ENCODE peak calls at places on chromosomes 16 and 17, in four cellular contexts. T is testis; R is CD4-positive, alpha-beta T cell; Z is BE2C. W is an unnamed sample.

GRCh38 chr17:42288078-42288984 is at the start of gene STAT5A:
- DNase-seq in Z (peak), T (peak), R (peak), W (peak)

GRCh38 chr17:33732116-33732515 is 439.0 kb upstream of the ASIC2 start:
- DNase-seq in R (no peak), Z (no peak), T (no peak), W (no peak)

GRCh38 chr16:60142991-60143705 is 1409.0 kb upstream of the GOT2 start:
- DNase-seq in R (no peak), Z (no peak), T (no peak), W (no peak)

GRCh38 chr16:66525396-66526180 is 24.3 kb downstream of the TK2 start:
- DNase-seq in Z (no peak), R (no peak), T (no peak), W (no peak)

GRCh38 chr16:17083628-17084027 is 387.1 kb downstream of the XYLT1 start:
- DNase-seq in Z (no peak), R (no peak), T (no peak), W (no peak)

GRCh38 chr16:84718-85452 is 6.9 kb downstream of the MPG start:
- DNase-seq in T (no peak), Z (peak), R (no peak), W (peak)

GRCh38 chr16:7257026-7257425 is 75.6 kb upstream of the RBFOX1 start:
- DNase-seq in Z (no peak), R (no peak), T (no peak), W (no peak)

GRCh38 chr16:8044796-8045195 is 545.5 kb downstream of the TMEM114 start:
- DNase-seq in T (no peak), Z (no peak), R (no peak), W (no peak)

GRCh38 chr17:58127846-58128245 is 20.3 kb upstream of the OR4D1 start:
- DNase-seq in Z (no peak), R (no peak), T (no peak), W (no peak)

GRCh38 chr16:4970010-4970409 is 11.9 kb downstream of the SEC14L5 start:
- DNase-seq in Z (no peak), T (no peak), R (no peak), W (no peak)

GRCh38 chr17:72795941-72796340 is 296.5 kb downstream of the SLC39A11 start:
- DNase-seq in R (no peak), T (no peak), Z (no peak), W (no peak)

GRCh38 chr16:54974391-54974790 is 43.7 kb downstream of the IRX5 start:
- DNase-seq in T (no peak), Z (no peak), R (no peak), W (no peak)

GRCh38 chr17:55577011-55577586 is 65.8 kb upstream of the SMIM36 start:
- DNase-seq in T (peak), Z (no peak), R (peak), W (no peak)

GRCh38 chr17:76957600-76958464 is 89.6 kb downstream of the MGAT5B start:
- DNase-seq in Z (no peak), T (no peak), R (no peak), W (no peak)

GRCh38 chr17:42720996-42721583 is 23.8 kb downstream of the EZH1 start:
- DNase-seq in R (peak), Z (peak), T (no peak), W (no peak)

GRCh38 chr16:60608971-60609370 is 1427.3 kb downstream of the CDH8 start:
- DNase-seq in T (no peak), R (no peak), Z (no peak), W (no peak)

GRCh38 chr17:46797131-46797530 is 21.4 kb downstream of the WNT3 start:
- DNase-seq in T (no peak), Z (no peak), R (no peak), W (no peak)

GRCh38 chr17:46044286-46044928 is 45.4 kb downstream of the STH start:
- DNase-seq in T (peak), Z (peak), R (no peak), W (peak)

GRCh38 chr17:7218166-7218565 is 1.5 kb downstream of the DLG4 start:
- DNase-seq in T (no peak), Z (no peak), R (no peak), W (no peak)

GRCh38 chr17:4161560-4162221 is 18.7 kb downstream of the CYB5D2 start:
- DNase-seq in Z (peak), R (no peak), T (no peak), W (no peak)

GRCh38 chr17:39167492-39167891 is 1.5 kb upstream of the ARL5C start:
- DNase-seq in T (no peak), Z (no peak), R (no peak), W (no peak)

GRCh38 chr17:27956601-27957445 is 63.7 kb upstream of the LYRM9 start:
- DNase-seq in R (no peak), Z (peak), T (no peak), W (no peak)

GRCh38 chr17:1969712-1970111 is 55.4 kb downstream of the RTN4RL1 start:
- DNase-seq in R (no peak), Z (no peak), T (no peak), W (no peak)

GRCh38 chr16:64975821-64976220 is 146.0 kb downstream of the CDH11 start:
- DNase-seq in T (no peak), Z (no peak), R (no peak), W (no peak)

GRCh38 chr16:2236362-2237075 is at the start of gene DNASE1L2:
- DNase-seq in Z (no peak), R (no peak), T (no peak), W (no peak)

GRCh38 chr16:84995666-84996065 is 15.7 kb downstream of the ZDHHC7 start:
- DNase-seq in Z (no peak), T (no peak), R (no peak), W (no peak)

GRCh38 chr16:84509032-84509950 is 4.8 kb upstream of the MEAK7 start:
- DNase-seq in R (no peak), Z (no peak), T (no peak), W (no peak)

GRCh38 chr17:28997811-28998210 is 8.0 kb downstream of the SEZ6 start:
- DNase-seq in R (no peak), T (no peak), Z (no peak), W (no peak)

GRCh38 chr17:48262982-48263586 is 155.5 kb downstream of the SNX11 start:
- DNase-seq in R (no peak), Z (no peak), T (no peak), W (no peak)
- TF ChIP-seq CTCF in R (peak), Z (peak), T (no peak), W (peak)

DNA sequence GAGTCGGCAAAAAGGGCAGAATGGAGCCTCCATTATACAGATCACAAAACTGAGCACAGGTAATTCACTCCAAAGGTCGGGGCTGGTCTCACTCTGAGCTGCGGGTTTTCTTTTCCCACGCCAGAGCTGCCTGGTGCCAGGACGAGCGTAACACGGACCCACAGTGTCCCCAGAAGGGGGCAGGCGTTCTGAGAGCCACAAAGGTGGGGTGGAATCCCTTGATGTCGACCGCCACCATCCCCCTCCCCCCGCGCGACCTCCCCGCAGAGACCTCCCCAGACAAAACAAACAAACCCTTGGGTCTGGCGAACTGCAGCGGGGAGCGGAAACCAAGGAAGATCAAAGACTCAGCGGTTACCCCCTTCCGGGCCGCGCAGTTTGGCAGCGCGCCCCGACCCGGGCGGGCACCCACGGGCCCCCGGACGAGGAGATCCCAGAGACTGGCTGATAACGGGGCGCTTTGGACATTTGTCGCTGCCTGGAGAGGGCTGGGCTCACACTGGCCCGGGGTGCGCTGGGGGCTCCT is 793 bp upstream of the NKD1 start:
- DNase-seq in T (peak), R (peak), Z (peak), W (peak)
- TF ChIP-seq CTCF in T (no peak), R (peak), Z (no peak), W (peak)

GRCh38 chr17:31308935-31309334 is 4.9 kb downstream of the EVI2B start:
- DNase-seq in Z (no peak), R (no peak), T (no peak), W (no peak)

GRCh38 chr17:31308372-31308905 is 5.4 kb downstream of the EVI2B start:
- DNase-seq in T (no peak), Z (no peak), R (no peak), W (no peak)

GRCh38 chr17:31310877-31311276 is 3.0 kb downstream of the EVI2B start:
- DNase-seq in R (no peak), T (no peak), Z (no peak), W (no peak)

GRCh38 chr17:31309525-31309924 is 4.3 kb downstream of the EVI2B start:
- DNase-seq in T (no peak), Z (no peak), R (no peak), W (no peak)

DNA sequence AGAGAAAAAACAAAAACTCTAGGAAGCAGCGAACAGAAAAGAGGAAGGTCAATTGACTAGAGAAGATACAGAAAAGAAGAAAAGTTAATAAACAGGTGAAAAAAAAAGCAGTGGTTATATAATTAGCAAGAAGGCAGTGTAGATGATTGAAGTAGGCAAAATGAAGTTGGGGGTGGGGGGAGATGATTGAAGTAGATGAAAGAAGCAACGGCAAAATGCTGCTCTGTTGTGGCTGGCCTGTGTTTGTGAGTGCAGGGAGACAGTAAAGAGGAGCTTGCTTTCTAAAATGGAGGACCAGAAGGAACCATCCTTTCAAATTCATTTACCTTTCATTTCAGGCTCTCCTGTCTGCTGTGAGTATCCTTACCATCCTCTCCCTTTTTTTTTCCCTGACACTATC is 3.6 kb downstream of the EVI2B start:
- DNase-seq in R (peak), Z (no peak), T (no peak), W (no peak)
- TF ChIP-seq CTCF in R (no peak), Z (no peak), T (no peak), W (no peak)

DNA sequence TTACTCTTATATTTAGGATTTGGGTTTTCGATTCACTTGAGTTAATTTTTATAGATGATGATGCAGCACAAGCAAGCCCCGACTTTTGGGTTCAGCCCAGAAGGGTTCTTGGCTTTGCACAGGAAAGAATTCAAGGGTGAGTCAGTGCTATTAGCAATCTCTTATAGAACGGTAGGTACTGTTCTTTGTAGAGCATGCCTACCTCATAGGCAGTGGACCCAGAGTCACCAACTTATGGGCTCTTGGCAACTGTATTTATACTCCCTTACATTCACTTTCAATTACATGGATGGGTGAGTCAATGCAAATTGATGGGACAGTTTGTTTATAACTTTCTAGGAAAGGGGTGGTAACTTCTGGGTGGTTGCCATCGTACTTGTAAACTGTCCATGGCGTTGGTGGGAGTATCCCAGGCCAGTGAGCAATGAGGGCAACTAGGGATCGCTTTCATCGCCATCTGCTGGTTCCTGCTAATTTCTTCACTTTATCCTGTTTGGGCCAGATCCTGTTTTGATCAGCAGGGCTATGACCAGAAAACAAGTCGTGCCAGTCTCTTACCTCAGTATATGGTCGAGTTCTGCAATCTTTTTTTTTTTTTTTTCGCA is 362.6 kb downstream of the CNTNAP4 start:
- DNase-seq in T (no peak), Z (peak), R (no peak), W (no peak)
- TF ChIP-seq CTCF in T (no peak), Z (peak), R (no peak), W (no peak)

W was measured in natural killer cell.